ENCODE peak calls at places on chromosomes 12 and 14, in five cellular contexts. Q is left lung, T is AG04450, J is WERI-Rb-1, P is endodermal cell. D is an unnamed sample. For H3K27me3, the result is how much of the 10 kb centered on the place peaks cover.

GRCh38 chr12:46764005-46764404 is 61.8 kb downstream of the SLC38A4 start:
- DNase-seq in Q (no peak), T (no peak), J (no peak), P (no peak), D (no peak)

GRCh38 chr12:112001555-112001954 is 11.4 kb downstream of the TMEM116 start:
- DNase-seq in Q (no peak), T (no peak), J (no peak), P (no peak), D (no peak)

GRCh38 chr14:36233217-36233616 is 56.7 kb upstream of the PTCSC3 start:
- DNase-seq in Q (no peak), T (no peak), J (no peak), P (no peak), D (no peak)

GRCh38 chr12:124680863-124681778 is 113.7 kb upstream of the NCOR2 start:
- DNase-seq in Q (no peak), T (no peak), J (peak), P (peak), D (no peak)

GRCh38 chr12:79614730-79615129 is 76.0 kb downstream of the PAWR start:
- DNase-seq in Q (no peak), T (no peak), J (no peak), P (no peak), D (no peak)

GRCh38 chr14:94048676-94049624 is 22.8 kb downstream of the OTUB2 start:
- DNase-seq in Q (no peak), T (no peak), J (peak), P (peak), D (no peak)

GRCh38 chr12:11836282-11836963 is 186.9 kb downstream of the ETV6 start:
- DNase-seq in Q (peak), T (no peak), J (no peak), P (peak), D (no peak)

GRCh38 chr12:62793256-62794217 is 141.4 kb downstream of the PPM1H start:
- DNase-seq in Q (peak), T (peak), J (peak), P (peak), D (peak)

GRCh38 chr12:51773145-51773869 is 75.2 kb downstream of the FIGNL2 start:
- DNase-seq in Q (no peak), T (peak), J (no peak), P (no peak), D (no peak)

GRCh38 chr14:67187826-67188225 is 1.4 kb upstream of the GARIN2 start:
- DNase-seq in Q (no peak), T (peak), J (peak), P (no peak), D (no peak)

GRCh38 chr14:90903101-90903500 is 86.9 kb upstream of the TTC7B start:
- DNase-seq in Q (no peak), T (peak), J (peak), P (peak), D (peak)

GRCh38 chr14:58060898-58061297 is 91.1 kb downstream of the ARMH4 start:
- DNase-seq in Q (no peak), T (no peak), J (no peak), P (peak), D (no peak)
- H3K27me3 ChIP-seq in Q (under half), T (under half), J (under half), P (under half), D (under half)

GRCh38 chr12:30867415-30867814 is 59.1 kb upstream of the TSPAN11 start:
- DNase-seq in Q (no peak), T (no peak), J (no peak), P (no peak), D (no peak)
- H3K27ac ChIP-seq in Q (no peak), T (no peak), J (no peak), P (no peak), D (no peak)

DNA sequence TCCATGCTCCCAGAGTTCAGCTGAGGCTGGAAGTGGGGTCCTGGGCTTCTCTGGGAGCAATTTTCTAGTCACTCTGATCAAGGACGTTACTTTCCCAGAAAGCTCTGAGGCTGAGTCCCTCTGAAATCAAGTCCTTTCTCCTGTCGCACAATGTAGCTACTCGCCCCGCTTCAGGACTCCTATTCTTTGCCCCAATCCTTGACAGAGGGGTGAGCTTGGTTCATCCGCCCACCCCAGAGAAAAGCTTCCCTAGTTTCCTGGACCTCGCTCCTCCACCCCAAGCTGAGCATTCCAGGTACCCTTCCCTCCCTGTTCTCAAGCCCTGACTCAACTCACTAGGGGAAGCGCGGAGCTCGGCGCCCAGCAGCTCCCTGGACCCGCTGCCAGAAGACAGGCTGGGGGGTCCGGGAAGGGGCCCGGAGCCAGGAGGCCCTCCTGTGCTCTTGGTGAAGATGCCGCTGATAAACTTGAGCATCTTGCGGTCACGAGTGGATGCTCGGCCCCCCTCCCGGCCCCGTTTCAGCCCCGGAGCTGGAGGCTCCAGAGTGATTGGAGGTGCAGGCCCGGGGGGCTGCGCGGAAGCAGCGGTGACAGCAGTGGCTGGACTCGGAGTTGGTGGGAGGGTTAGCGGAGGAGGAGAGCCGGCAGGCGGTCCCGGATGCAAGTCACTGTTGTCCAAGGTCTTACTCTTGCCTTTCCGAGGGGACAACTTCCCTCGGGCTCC is 1.6 kb downstream of the AGAP2 start:
- DNase-seq in Q (no peak), T (no peak), J (no peak), P (peak), D (no peak)
- H3K27me3 ChIP-seq in Q (half or more), T (half or more), J (under half), P (half or more), D (under half)

GRCh38 chr12:57590892-57591566 is at the start of gene PIP4K2C:
- DNase-seq in Q (peak), T (no peak), J (peak), P (peak), D (peak)

GRCh38 chr12:57591567-57592325 is 754 bp downstream of the PIP4K2C start:
- DNase-seq in Q (no peak), T (no peak), J (peak), P (peak), D (no peak)

GRCh38 chr12:57592551-57593165 is 1.7 kb downstream of the PIP4K2C start:
- DNase-seq in Q (no peak), T (no peak), J (no peak), P (peak), D (no peak)

GRCh38 chr12:57593187-57593586 is 2.2 kb downstream of the PIP4K2C start:
- DNase-seq in Q (no peak), T (no peak), J (peak), P (peak), D (no peak)

GRCh38 chr12:57590536-57590891 is 478 bp upstream of the PIP4K2C start:
- DNase-seq in Q (no peak), T (no peak), J (no peak), P (no peak), D (no peak)
- H3K27ac ChIP-seq in Q (no peak), T (no peak), J (peak), P (no peak), D (peak)

GRCh38 chr14:68795602-68796417 is 2.9 kb upstream of the ZFP36L1 start:
- DNase-seq in Q (peak), T (no peak), J (peak), P (peak), D (no peak)

GRCh38 chr14:68792830-68793733 is at the start of gene ZFP36L1:
- DNase-seq in Q (peak), T (peak), J (peak), P (peak), D (peak)

GRCh38 chr14:68794856-68795601 is 2.2 kb upstream of the ZFP36L1 start:
- DNase-seq in Q (no peak), T (peak), J (no peak), P (peak), D (no peak)

GRCh38 chr14:68793734-68794129 is 865 bp upstream of the ZFP36L1 start:
- DNase-seq in Q (peak), T (no peak), J (no peak), P (peak), D (no peak)

GRCh38 chr14:68794130-68794855 is 1.4 kb upstream of the ZFP36L1 start:
- DNase-seq in Q (peak), T (peak), J (no peak), P (peak), D (no peak)
- H3K27me3 ChIP-seq in Q (under half), T (under half), J (under half), P (under half), D (under half)

GRCh38 chr14:68306265-68306933 is 486.5 kb downstream of the ZFP36L1 start:
- DNase-seq in Q (no peak), T (no peak), J (no peak), P (no peak), D (no peak)
- H3K27ac ChIP-seq in Q (peak), T (no peak), J (no peak), P (no peak), D (no peak)

DNA sequence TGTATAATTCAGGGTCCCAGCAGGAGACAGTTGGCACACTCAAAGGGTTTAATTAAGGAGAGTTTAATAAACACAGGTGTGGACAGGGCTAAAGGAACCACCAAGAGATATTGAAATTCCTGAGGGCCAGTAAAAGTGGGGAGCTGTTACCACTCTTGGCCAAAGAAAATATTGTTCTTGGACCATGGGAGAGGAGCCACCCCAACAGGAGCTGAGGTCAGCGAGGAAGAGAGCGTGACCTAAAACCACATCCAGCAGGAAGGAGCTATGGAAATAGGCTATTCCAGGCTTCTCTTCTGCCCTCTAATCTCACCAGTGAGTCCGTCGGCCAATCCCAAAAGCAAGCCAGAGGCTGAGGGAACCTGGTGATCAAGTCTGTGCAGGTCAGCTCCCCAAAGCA is 390.8 kb downstream of the MED13L start:
- DNase-seq in Q (no peak), T (no peak), J (no peak), P (no peak), D (no peak)
- H3K27me3 ChIP-seq in Q (under half), T (under half), J (under half), P (under half), D (under half)

GRCh38 chr14:99792551-99793212 is 531 bp upstream of the EML1 start:
- DNase-seq in Q (no peak), T (no peak), J (peak), P (peak), D (peak)

GRCh38 chr14:99793213-99794155 is at the start of gene EML1:
- DNase-seq in Q (peak), T (peak), J (peak), P (peak), D (peak)

GRCh38 chr14:99790201-99790977 is 2.8 kb upstream of the EML1 start:
- DNase-seq in Q (no peak), T (no peak), J (no peak), P (no peak), D (no peak)

GRCh38 chr14:99790978-99791376 is 2.2 kb upstream of the EML1 start:
- DNase-seq in Q (no peak), T (no peak), J (no peak), P (no peak), D (no peak)

GRCh38 chr14:99791476-99792283 is 1.5 kb upstream of the EML1 start:
- DNase-seq in Q (no peak), T (no peak), J (no peak), P (no peak), D (no peak)
- H3K27ac ChIP-seq in Q (no peak), T (no peak), J (no peak), P (no peak), D (peak)

DNA sequence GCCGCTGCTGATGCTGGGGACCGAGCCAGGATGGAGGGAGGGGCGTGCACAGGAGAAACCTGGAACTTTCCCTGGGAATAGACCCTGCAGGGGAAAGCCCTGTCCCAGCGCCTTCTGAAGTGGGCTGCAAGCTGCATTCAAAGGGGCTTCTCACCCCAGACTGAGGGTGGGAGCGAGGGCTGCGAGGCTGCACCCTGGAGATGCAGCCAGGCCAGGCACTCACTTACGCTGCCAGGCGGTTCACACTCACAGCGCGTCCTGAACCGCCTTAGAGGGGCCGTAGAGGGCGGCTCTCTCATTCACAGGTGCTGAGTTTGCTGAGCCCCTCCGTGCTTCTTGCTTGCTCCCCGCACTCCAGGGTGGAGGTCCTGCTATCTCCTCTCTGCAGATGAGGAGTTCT is 208.5 kb upstream of the C14orf180 start:
- DNase-seq in Q (peak), T (no peak), J (no peak), P (no peak), D (no peak)
- H3K27me3 ChIP-seq in Q (half or more), T (under half), J (under half), P (under half), D (under half)